ENCODE peak calls at places on chromosomes 7 and 10, in six cellular contexts. A is astrocyte of the spinal cord, P is esophagus squamous epithelium, B is GM23338, K is psoas muscle, U is astrocyte of the cerebellum. V is an unnamed sample.

GRCh38 chr10:101214446-101215396 is 14.5 kb downstream of the LBX1 start:
- DNase-seq in A (peak), P (no peak), B (peak), K (peak), U (peak), V (no peak)

GRCh38 chr10:128025951-128026350 is 100.3 kb downstream of the MKI67 start:
- DNase-seq in A (no peak), P (no peak), B (no peak), K (no peak), U (no peak), V (no peak)

GRCh38 chr10:83289373-83289772 is 849.9 kb upstream of the GHITM start:
- DNase-seq in A (no peak), P (no peak), B (peak), K (no peak), U (no peak), V (no peak)

GRCh38 chr7:50621932-50622587 is 56.9 kb upstream of the DDC start:
- DNase-seq in A (no peak), P (no peak), B (no peak), K (no peak), U (no peak), V (no peak)

GRCh38 chr10:100887761-100888296 is 24.9 kb upstream of the SLF2 start:
- DNase-seq in A (no peak), P (no peak), B (no peak), K (no peak), U (no peak), V (no peak)

GRCh38 chr10:131033166-131034085 is 278.1 kb downstream of the TCERG1L start:
- DNase-seq in A (no peak), P (no peak), B (no peak), K (no peak), U (no peak), V (no peak)

GRCh38 chr7:40177071-40177470 is 42.3 kb downstream of the SUGCT start:
- DNase-seq in A (no peak), P (no peak), B (no peak), K (no peak), U (no peak), V (no peak)

GRCh38 chr7:30162133-30162532 is 27.3 kb downstream of the MTURN start:
- DNase-seq in A (no peak), P (no peak), B (no peak), K (no peak), U (no peak), V (no peak)

GRCh38 chr10:119005377-119006043 is 24.0 kb upstream of the NANOS1 start:
- DNase-seq in A (peak), P (no peak), B (no peak), K (no peak), U (no peak), V (no peak)

GRCh38 chr7:112042631-112043030 is 163.6 kb downstream of the DOCK4 start:
- DNase-seq in A (no peak), P (no peak), B (no peak), K (no peak), U (no peak), V (no peak)

GRCh38 chr7:96953676-96954513 is 51.5 kb upstream of the DLX6 start:
- DNase-seq in A (no peak), P (no peak), B (no peak), K (no peak), U (no peak), V (no peak)

GRCh38 chr7:20839196-20839735 is 52.6 kb upstream of the SP8 start:
- DNase-seq in A (no peak), P (no peak), B (no peak), K (no peak), U (no peak), V (no peak)

GRCh38 chr7:51325231-51325630 is 8.6 kb upstream of the COBL start:
- DNase-seq in A (no peak), P (no peak), B (no peak), K (no peak), U (no peak), V (no peak)

GRCh38 chr7:32068411-32068905 is 1.7 kb downstream of the PDE1C start:
- DNase-seq in A (peak), P (no peak), B (no peak), K (no peak), U (no peak), V (no peak)

GRCh38 chr7:28389504-28390385 is 22.6 kb upstream of the CREB5 start:
- DNase-seq in A (peak), P (no peak), B (peak), K (no peak), U (peak), V (no peak)

GRCh38 chr10:131710142-131710861 is 190.5 kb upstream of the PPP2R2D start:
- DNase-seq in A (no peak), P (no peak), B (no peak), K (no peak), U (no peak), V (no peak)

GRCh38 chr10:77564781-77565589 is 72.6 kb downstream of the KCNMA1 start:
- DNase-seq in A (peak), P (no peak), B (peak), K (no peak), U (no peak), V (no peak)

GRCh38 chr7:107384025-107384424 is 85.8 kb upstream of the GPR22 start:
- DNase-seq in A (no peak), P (no peak), B (peak), K (no peak), U (no peak), V (no peak)

GRCh38 chr10:44668336-44668735 is 242.8 kb upstream of the TMEM72 start:
- DNase-seq in A (no peak), P (no peak), B (no peak), K (no peak), U (no peak), V (no peak)

GRCh38 chr7:80659120-80660055 is 20.9 kb downstream of the CD36 start:
- DNase-seq in A (peak), P (no peak), B (peak), K (no peak), U (peak), V (no peak)

GRCh38 chr10:101773923-101774588 is 1.9 kb downstream of the FGF8 start:
- DNase-seq in A (no peak), P (no peak), B (peak), K (no peak), U (no peak), V (no peak)

GRCh38 chr7:29193316-29194205 is 1.0 kb upstream of the CHN2 start:
- DNase-seq in A (no peak), P (no peak), B (peak), K (no peak), U (no peak), V (peak)

GRCh38 chr7:18505870-18506460 is 10.4 kb downstream of the HDAC9 start:
- DNase-seq in A (peak), P (no peak), B (no peak), K (no peak), U (no peak), V (no peak)

GRCh38 chr7:36021917-36022550 is 131.0 kb upstream of the EEPD1 start:
- DNase-seq in A (no peak), P (no peak), B (no peak), K (peak), U (peak), V (no peak)

GRCh38 chr10:79123547-79123963 is 54.8 kb downstream of the ZMIZ1 start:
- DNase-seq in A (peak), P (no peak), B (no peak), K (peak), U (peak), V (no peak)

GRCh38 chr10:78371118-78371517 is 337.5 kb downstream of the RPS24 start:
- DNase-seq in A (no peak), P (no peak), B (no peak), K (no peak), U (peak), V (no peak)

GRCh38 chr10:76352300-76352699 is 920.9 kb downstream of the LRMDA start:
- DNase-seq in A (peak), P (no peak), B (no peak), K (no peak), U (peak), V (no peak)

GRCh38 chr7:113199841-113200240 is 81.5 kb upstream of the SMIM30 start:
- DNase-seq in A (peak), P (no peak), B (no peak), K (no peak), U (peak), V (no peak)

GRCh38 chr10:133106516-133106915 is 18.8 kb downstream of the ADGRA1 start:
- DNase-seq in A (no peak), P (no peak), B (no peak), K (no peak), U (no peak), V (no peak)

GRCh38 chr10:71694567-71694968 is 25.0 kb downstream of the C10orf105 start:
- DNase-seq in A (no peak), P (peak), B (no peak), K (no peak), U (no peak), V (no peak)

GRCh38 chr7:24713039-24713793 is 44.0 kb downstream of the GSDME start:
- DNase-seq in A (no peak), P (no peak), B (no peak), K (no peak), U (no peak), V (no peak)

GRCh38 chr10:103442031-103442461 is 10.1 kb downstream of the CALHM2 start:
- DNase-seq in A (peak), P (no peak), B (no peak), K (peak), U (peak), V (no peak)

GRCh38 chr10:30190831-30191552 is 131.6 kb upstream of the JCAD start:
- DNase-seq in A (no peak), P (no peak), B (no peak), K (no peak), U (no peak), V (no peak)

GRCh38 chr10:31961264-31961663 is 32.6 kb upstream of the ARHGAP12 start:
- DNase-seq in A (no peak), P (no peak), B (no peak), K (no peak), U (no peak), V (no peak)

DNA sequence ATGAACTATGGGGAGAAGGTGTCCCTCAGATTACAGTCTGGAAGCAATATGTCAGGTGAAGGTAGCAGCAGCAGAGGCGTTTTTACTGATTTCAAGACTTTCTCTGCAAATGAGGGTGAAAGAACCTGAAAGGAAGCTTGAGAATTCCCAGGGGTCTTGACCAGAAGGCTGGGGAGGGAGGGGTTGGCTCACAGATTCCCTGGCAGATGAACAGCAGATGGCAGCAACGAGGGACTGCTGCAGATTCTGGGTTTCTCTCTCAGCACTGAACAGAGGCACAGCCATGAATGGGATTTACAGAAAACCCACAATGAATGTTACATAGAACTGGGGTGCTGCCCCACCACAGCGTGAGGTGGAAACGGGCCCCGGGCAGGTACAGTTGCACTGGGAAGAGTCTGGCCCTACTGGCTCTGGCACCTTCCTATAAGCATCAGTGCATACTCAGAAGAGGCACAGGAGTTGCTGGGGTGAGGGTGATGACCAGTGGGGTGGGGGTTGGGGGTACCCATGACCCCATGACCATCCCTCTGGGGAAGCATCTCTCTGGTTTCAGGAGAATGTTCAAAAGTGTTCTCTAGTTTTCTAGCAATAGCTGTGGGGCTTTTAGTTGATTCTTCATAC is 317.8 kb downstream of the SH2D4B start:
- DNase-seq in A (no peak), P (no peak), B (peak), K (no peak), U (no peak), V (no peak)
- TF ChIP-seq CTCF in A (peak), P (peak), B (peak), K (no peak), U (peak), V (peak)

GRCh38 chr7:27106181-27106905 is 3.9 kb upstream of the HOXA2 start:
- DNase-seq in A (peak), P (no peak), B (peak), K (no peak), U (no peak), V (peak)
- H3K4me3 ChIP-seq in A (peak), P (peak), B (peak), K (peak), U (peak), V (peak)

GRCh38 chr10:92142949-92143348 is 147.9 kb downstream of the CPEB3 start:
- DNase-seq in A (no peak), P (no peak), B (no peak), K (no peak), U (no peak), V (no peak)

GRCh38 chr10:92146781-92147180 is 144.1 kb downstream of the CPEB3 start:
- DNase-seq in A (no peak), P (no peak), B (no peak), K (no peak), U (no peak), V (no peak)

GRCh38 chr10:92146072-92146471 is 144.8 kb downstream of the CPEB3 start:
- DNase-seq in A (no peak), P (no peak), B (no peak), K (no peak), U (no peak), V (no peak)

DNA sequence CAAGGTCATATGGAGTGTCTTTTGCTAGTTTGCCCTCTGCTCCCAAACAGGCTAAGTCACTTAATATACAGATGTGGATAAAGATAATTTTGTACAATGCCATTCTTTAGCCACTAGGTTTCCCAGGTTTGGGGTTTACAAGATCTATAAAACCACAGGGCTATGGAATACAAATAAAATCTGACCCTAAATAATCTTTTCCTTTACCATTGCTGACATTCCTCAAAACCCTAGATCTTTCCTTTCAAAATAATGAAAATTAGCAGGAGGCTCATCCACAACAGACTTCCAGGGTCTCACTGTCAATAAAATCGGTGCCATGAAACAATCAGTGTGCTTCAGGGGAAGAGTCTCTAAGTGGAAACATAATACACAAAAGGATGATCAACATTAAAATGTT is 148.4 kb downstream of the CPEB3 start:
- DNase-seq in A (no peak), P (no peak), B (no peak), K (no peak), U (no peak), V (no peak)
- TF ChIP-seq CTCF in A (peak), P (no peak), B (peak), K (no peak), U (no peak), V (no peak)

GRCh38 chr10:94010116-94010515 is 16.4 kb downstream of the PLCE1 start:
- DNase-seq in A (no peak), P (no peak), B (no peak), K (no peak), U (no peak), V (no peak)

GRCh38 chr10:94012834-94013830 is 19.4 kb downstream of the PLCE1 start:
- DNase-seq in A (no peak), P (no peak), B (no peak), K (no peak), U (no peak), V (no peak)

GRCh38 chr10:94011296-94011695 is 17.6 kb downstream of the PLCE1 start:
- DNase-seq in A (no peak), P (no peak), B (no peak), K (no peak), U (no peak), V (no peak)

GRCh38 chr10:94008526-94008925 is 14.8 kb downstream of the PLCE1 start:
- DNase-seq in A (no peak), P (no peak), B (no peak), K (no peak), U (no peak), V (no peak)

GRCh38 chr10:94010886-94011285 is 17.2 kb downstream of the PLCE1 start:
- DNase-seq in A (no peak), P (no peak), B (no peak), K (no peak), U (no peak), V (no peak)
- H3K4me3 ChIP-seq in A (no peak), P (no peak), B (no peak), K (no peak), U (no peak), V (no peak)

GRCh38 chr7:115851291-115851690 is 179.3 kb downstream of the TFEC start:
- DNase-seq in A (peak), P (no peak), B (peak), K (no peak), U (peak), V (no peak)
- TF ChIP-seq CTCF in A (no peak), P (no peak), B (peak), K (peak), U (peak), V (peak)

GRCh38 chr7:42104231-42104630 is 132.8 kb downstream of the GLI3 start:
- DNase-seq in A (no peak), P (no peak), B (no peak), K (no peak), U (no peak), V (no peak)

GRCh38 chr7:42107484-42107883 is 129.5 kb downstream of the GLI3 start:
- DNase-seq in A (no peak), P (no peak), B (peak), K (no peak), U (no peak), V (no peak)

GRCh38 chr7:42104694-42105093 is 132.3 kb downstream of the GLI3 start:
- DNase-seq in A (no peak), P (no peak), B (no peak), K (no peak), U (no peak), V (no peak)

GRCh38 chr7:42106562-42106961 is 130.4 kb downstream of the GLI3 start:
- DNase-seq in A (no peak), P (no peak), B (no peak), K (no peak), U (no peak), V (no peak)

GRCh38 chr7:42105541-42106349 is 131.3 kb downstream of the GLI3 start:
- DNase-seq in A (no peak), P (no peak), B (no peak), K (no peak), U (no peak), V (no peak)
- H3K4me3 ChIP-seq in A (no peak), P (no peak), B (no peak), K (no peak), U (no peak), V (no peak)

GRCh38 chr7:33108931-33109757 is at the start of gene RP9:
- DNase-seq in A (peak), P (no peak), B (peak), K (peak), U (no peak), V (peak)
- TF ChIP-seq CTCF in A (peak), P (peak), B (peak), K (peak), U (peak), V (peak)

GRCh38 chr7:143381427-143382125 is 431 bp downstream of the ZYX start:
- DNase-seq in A (peak), P (no peak), B (no peak), K (peak), U (peak), V (peak)

GRCh38 chr7:143380646-143381426 is at the start of gene ZYX:
- DNase-seq in A (peak), P (peak), B (peak), K (peak), U (peak), V (peak)

GRCh38 chr7:143382126-143382790 is 1.1 kb downstream of the ZYX start:
- DNase-seq in A (no peak), P (no peak), B (no peak), K (no peak), U (no peak), V (peak)

GRCh38 chr7:143380264-143380645 is 890 bp upstream of the ZYX start:
- DNase-seq in A (peak), P (peak), B (peak), K (peak), U (peak), V (peak)

GRCh38 chr7:143379607-143380263 is 1.4 kb upstream of the ZYX start:
- DNase-seq in A (no peak), P (no peak), B (no peak), K (no peak), U (no peak), V (peak)
- H3K4me3 ChIP-seq in A (peak), P (peak), B (peak), K (peak), U (peak), V (peak)